ENCODE peak calls at places on chromosomes 5 and 9, in eight cellular contexts. One of them, this sample, is unnamed.

GRCh38 chr9:88017086-88017485 is 42.8 kb upstream of the CDK20 start:
- DNase-seq in NCI-H446 treated with DMSO at 0.1 percent for 48 hours: no peak
- DNase-seq in caudate nucleus: no peak
- DNase-seq in kidney glomerular epithelial cell: no peak
- DNase-seq in stimulated activated CD4-positive, alpha-beta T cell treated with anti-CD3 and anti-CD28 coated beads, Interleukin-2, amount 100 ng/mL, for 48 hours: no peak
- DNase-seq in aorta: no peak
- DNase-seq in esophagus squamous epithelium: no peak
- DNase-seq in stimulated activated CD8-positive, alpha-beta memory T cell treated with anti-CD3 and anti-CD28 coated beads, Interleukin-4, amount 100 ng/mL, for 1 hour: no peak
- DNase-seq in this sample: no peak

GRCh38 chr5:96127538-96127937 is 165.9 kb upstream of the ELL2 start:
- DNase-seq in NCI-H446 treated with DMSO at 0.1 percent for 48 hours: no peak
- DNase-seq in caudate nucleus: no peak
- DNase-seq in kidney glomerular epithelial cell: no peak
- DNase-seq in stimulated activated CD4-positive, alpha-beta T cell treated with anti-CD3 and anti-CD28 coated beads, Interleukin-2, amount 100 ng/mL, for 48 hours: no peak
- DNase-seq in aorta: no peak
- DNase-seq in esophagus squamous epithelium: no peak
- DNase-seq in stimulated activated CD8-positive, alpha-beta memory T cell treated with anti-CD3 and anti-CD28 coated beads, Interleukin-4, amount 100 ng/mL, for 1 hour: no peak
- DNase-seq in this sample: no peak

GRCh38 chr9:134962998-134963364 is 45.3 kb upstream of the FCN1 start:
- DNase-seq in NCI-H446 treated with DMSO at 0.1 percent for 48 hours: no peak
- DNase-seq in caudate nucleus: no peak
- DNase-seq in kidney glomerular epithelial cell: no peak
- DNase-seq in stimulated activated CD4-positive, alpha-beta T cell treated with anti-CD3 and anti-CD28 coated beads, Interleukin-2, amount 100 ng/mL, for 48 hours: no peak
- DNase-seq in aorta: peak
- DNase-seq in esophagus squamous epithelium: no peak
- DNase-seq in stimulated activated CD8-positive, alpha-beta memory T cell treated with anti-CD3 and anti-CD28 coated beads, Interleukin-4, amount 100 ng/mL, for 1 hour: no peak
- DNase-seq in this sample: peak

GRCh38 chr9:126625329-126626116 is 11.8 kb downstream of the LMX1B start:
- DNase-seq in NCI-H446 treated with DMSO at 0.1 percent for 48 hours: no peak
- DNase-seq in caudate nucleus: no peak
- DNase-seq in kidney glomerular epithelial cell: no peak
- DNase-seq in stimulated activated CD4-positive, alpha-beta T cell treated with anti-CD3 and anti-CD28 coated beads, Interleukin-2, amount 100 ng/mL, for 48 hours: no peak
- DNase-seq in aorta: no peak
- DNase-seq in esophagus squamous epithelium: no peak
- DNase-seq in stimulated activated CD8-positive, alpha-beta memory T cell treated with anti-CD3 and anti-CD28 coated beads, Interleukin-4, amount 100 ng/mL, for 1 hour: no peak
- DNase-seq in this sample: no peak

GRCh38 chr5:127072861-127073846 is at the start of gene C5orf63:
- DNase-seq in NCI-H446 treated with DMSO at 0.1 percent for 48 hours: peak
- DNase-seq in caudate nucleus: no peak
- DNase-seq in kidney glomerular epithelial cell: peak
- DNase-seq in stimulated activated CD4-positive, alpha-beta T cell treated with anti-CD3 and anti-CD28 coated beads, Interleukin-2, amount 100 ng/mL, for 48 hours: peak
- DNase-seq in aorta: peak
- DNase-seq in esophagus squamous epithelium: no peak
- DNase-seq in stimulated activated CD8-positive, alpha-beta memory T cell treated with anti-CD3 and anti-CD28 coated beads, Interleukin-4, amount 100 ng/mL, for 1 hour: peak
- DNase-seq in this sample: peak

GRCh38 chr9:21611896-21612295 is 129.8 kb upstream of the IFNE start:
- DNase-seq in NCI-H446 treated with DMSO at 0.1 percent for 48 hours: no peak
- DNase-seq in caudate nucleus: no peak
- DNase-seq in kidney glomerular epithelial cell: no peak
- DNase-seq in stimulated activated CD4-positive, alpha-beta T cell treated with anti-CD3 and anti-CD28 coated beads, Interleukin-2, amount 100 ng/mL, for 48 hours: no peak
- DNase-seq in aorta: no peak
- DNase-seq in esophagus squamous epithelium: no peak
- DNase-seq in stimulated activated CD8-positive, alpha-beta memory T cell treated with anti-CD3 and anti-CD28 coated beads, Interleukin-4, amount 100 ng/mL, for 1 hour: no peak
- DNase-seq in this sample: no peak

GRCh38 chr5:180287868-180288267 is 4.0 kb downstream of the MAPK9 start:
- DNase-seq in NCI-H446 treated with DMSO at 0.1 percent for 48 hours: no peak
- DNase-seq in caudate nucleus: no peak
- DNase-seq in kidney glomerular epithelial cell: no peak
- DNase-seq in stimulated activated CD4-positive, alpha-beta T cell treated with anti-CD3 and anti-CD28 coated beads, Interleukin-2, amount 100 ng/mL, for 48 hours: no peak
- DNase-seq in aorta: no peak
- DNase-seq in esophagus squamous epithelium: no peak
- DNase-seq in stimulated activated CD8-positive, alpha-beta memory T cell treated with anti-CD3 and anti-CD28 coated beads, Interleukin-4, amount 100 ng/mL, for 1 hour: no peak
- DNase-seq in this sample: no peak

GRCh38 chr5:110346893-110347358 is 379.5 kb downstream of the TMEM232 start:
- DNase-seq in NCI-H446 treated with DMSO at 0.1 percent for 48 hours: no peak
- DNase-seq in caudate nucleus: no peak
- DNase-seq in kidney glomerular epithelial cell: no peak
- DNase-seq in stimulated activated CD4-positive, alpha-beta T cell treated with anti-CD3 and anti-CD28 coated beads, Interleukin-2, amount 100 ng/mL, for 48 hours: no peak
- DNase-seq in aorta: no peak
- DNase-seq in esophagus squamous epithelium: no peak
- DNase-seq in stimulated activated CD8-positive, alpha-beta memory T cell treated with anti-CD3 and anti-CD28 coated beads, Interleukin-4, amount 100 ng/mL, for 1 hour: no peak
- DNase-seq in this sample: peak

GRCh38 chr9:134502261-134503211 is 139.1 kb upstream of the COL5A1 start:
- DNase-seq in NCI-H446 treated with DMSO at 0.1 percent for 48 hours: peak
- DNase-seq in caudate nucleus: no peak
- DNase-seq in kidney glomerular epithelial cell: peak
- DNase-seq in stimulated activated CD4-positive, alpha-beta T cell treated with anti-CD3 and anti-CD28 coated beads, Interleukin-2, amount 100 ng/mL, for 48 hours: no peak
- DNase-seq in aorta: peak
- DNase-seq in esophagus squamous epithelium: no peak
- DNase-seq in stimulated activated CD8-positive, alpha-beta memory T cell treated with anti-CD3 and anti-CD28 coated beads, Interleukin-4, amount 100 ng/mL, for 1 hour: no peak
- DNase-seq in this sample: peak

GRCh38 chr5:111278824-111279504 is 54.8 kb downstream of the CAMK4 start:
- DNase-seq in NCI-H446 treated with DMSO at 0.1 percent for 48 hours: no peak
- DNase-seq in caudate nucleus: no peak
- DNase-seq in kidney glomerular epithelial cell: peak
- DNase-seq in stimulated activated CD4-positive, alpha-beta T cell treated with anti-CD3 and anti-CD28 coated beads, Interleukin-2, amount 100 ng/mL, for 48 hours: peak
- DNase-seq in aorta: peak
- DNase-seq in esophagus squamous epithelium: no peak
- DNase-seq in stimulated activated CD8-positive, alpha-beta memory T cell treated with anti-CD3 and anti-CD28 coated beads, Interleukin-4, amount 100 ng/mL, for 1 hour: peak
- DNase-seq in this sample: peak

GRCh38 chr5:132134384-132134783 is 60.8 kb downstream of the CSF2 start:
- DNase-seq in NCI-H446 treated with DMSO at 0.1 percent for 48 hours: no peak
- DNase-seq in caudate nucleus: no peak
- DNase-seq in kidney glomerular epithelial cell: no peak
- DNase-seq in stimulated activated CD4-positive, alpha-beta T cell treated with anti-CD3 and anti-CD28 coated beads, Interleukin-2, amount 100 ng/mL, for 48 hours: no peak
- DNase-seq in aorta: no peak
- DNase-seq in esophagus squamous epithelium: no peak
- DNase-seq in stimulated activated CD8-positive, alpha-beta memory T cell treated with anti-CD3 and anti-CD28 coated beads, Interleukin-4, amount 100 ng/mL, for 1 hour: no peak
- DNase-seq in this sample: no peak

GRCh38 chr9:123834907-123835562 is 94.9 kb downstream of the DENND1A start:
- DNase-seq in NCI-H446 treated with DMSO at 0.1 percent for 48 hours: no peak
- DNase-seq in caudate nucleus: no peak
- DNase-seq in kidney glomerular epithelial cell: peak
- DNase-seq in stimulated activated CD4-positive, alpha-beta T cell treated with anti-CD3 and anti-CD28 coated beads, Interleukin-2, amount 100 ng/mL, for 48 hours: no peak
- DNase-seq in aorta: no peak
- DNase-seq in esophagus squamous epithelium: no peak
- DNase-seq in stimulated activated CD8-positive, alpha-beta memory T cell treated with anti-CD3 and anti-CD28 coated beads, Interleukin-4, amount 100 ng/mL, for 1 hour: no peak
- DNase-seq in this sample: no peak

GRCh38 chr9:72383978-72384709 is 19.1 kb upstream of the ZFAND5 start:
- DNase-seq in NCI-H446 treated with DMSO at 0.1 percent for 48 hours: no peak
- DNase-seq in caudate nucleus: no peak
- DNase-seq in kidney glomerular epithelial cell: peak
- DNase-seq in stimulated activated CD4-positive, alpha-beta T cell treated with anti-CD3 and anti-CD28 coated beads, Interleukin-2, amount 100 ng/mL, for 48 hours: no peak
- DNase-seq in aorta: no peak
- DNase-seq in esophagus squamous epithelium: no peak
- DNase-seq in stimulated activated CD8-positive, alpha-beta memory T cell treated with anti-CD3 and anti-CD28 coated beads, Interleukin-4, amount 100 ng/mL, for 1 hour: no peak
- DNase-seq in this sample: no peak

GRCh38 chr5:145245354-145245753 is 589.8 kb downstream of the PRELID2 start:
- DNase-seq in NCI-H446 treated with DMSO at 0.1 percent for 48 hours: no peak
- DNase-seq in caudate nucleus: no peak
- DNase-seq in kidney glomerular epithelial cell: no peak
- DNase-seq in stimulated activated CD4-positive, alpha-beta T cell treated with anti-CD3 and anti-CD28 coated beads, Interleukin-2, amount 100 ng/mL, for 48 hours: no peak
- DNase-seq in aorta: no peak
- DNase-seq in esophagus squamous epithelium: no peak
- DNase-seq in stimulated activated CD8-positive, alpha-beta memory T cell treated with anti-CD3 and anti-CD28 coated beads, Interleukin-4, amount 100 ng/mL, for 1 hour: no peak
- DNase-seq in this sample: no peak

GRCh38 chr9:70610287-70610644 is 195.8 kb upstream of the KLF9 start:
- DNase-seq in NCI-H446 treated with DMSO at 0.1 percent for 48 hours: no peak
- DNase-seq in caudate nucleus: no peak
- DNase-seq in kidney glomerular epithelial cell: no peak
- DNase-seq in stimulated activated CD4-positive, alpha-beta T cell treated with anti-CD3 and anti-CD28 coated beads, Interleukin-2, amount 100 ng/mL, for 48 hours: no peak
- DNase-seq in aorta: no peak
- DNase-seq in esophagus squamous epithelium: no peak
- DNase-seq in stimulated activated CD8-positive, alpha-beta memory T cell treated with anti-CD3 and anti-CD28 coated beads, Interleukin-4, amount 100 ng/mL, for 1 hour: no peak
- DNase-seq in this sample: no peak

GRCh38 chr5:84724683-84725082 is 340.0 kb upstream of the EDIL3 start:
- DNase-seq in NCI-H446 treated with DMSO at 0.1 percent for 48 hours: no peak
- DNase-seq in caudate nucleus: no peak
- DNase-seq in kidney glomerular epithelial cell: peak
- DNase-seq in stimulated activated CD4-positive, alpha-beta T cell treated with anti-CD3 and anti-CD28 coated beads, Interleukin-2, amount 100 ng/mL, for 48 hours: no peak
- DNase-seq in aorta: no peak
- DNase-seq in esophagus squamous epithelium: no peak
- DNase-seq in stimulated activated CD8-positive, alpha-beta memory T cell treated with anti-CD3 and anti-CD28 coated beads, Interleukin-4, amount 100 ng/mL, for 1 hour: no peak
- DNase-seq in this sample: no peak

GRCh38 chr5:68057186-68057585 is 158.4 kb upstream of the PIK3R1 start:
- DNase-seq in NCI-H446 treated with DMSO at 0.1 percent for 48 hours: no peak
- DNase-seq in caudate nucleus: no peak
- DNase-seq in kidney glomerular epithelial cell: no peak
- DNase-seq in stimulated activated CD4-positive, alpha-beta T cell treated with anti-CD3 and anti-CD28 coated beads, Interleukin-2, amount 100 ng/mL, for 48 hours: no peak
- DNase-seq in aorta: no peak
- DNase-seq in esophagus squamous epithelium: no peak
- DNase-seq in stimulated activated CD8-positive, alpha-beta memory T cell treated with anti-CD3 and anti-CD28 coated beads, Interleukin-4, amount 100 ng/mL, for 1 hour: no peak
- DNase-seq in this sample: no peak

GRCh38 chr5:88659529-88660325 is 223.3 kb downstream of the MEF2C start:
- DNase-seq in NCI-H446 treated with DMSO at 0.1 percent for 48 hours: no peak
- DNase-seq in caudate nucleus: peak
- DNase-seq in kidney glomerular epithelial cell: no peak
- DNase-seq in stimulated activated CD4-positive, alpha-beta T cell treated with anti-CD3 and anti-CD28 coated beads, Interleukin-2, amount 100 ng/mL, for 48 hours: no peak
- DNase-seq in aorta: no peak
- DNase-seq in esophagus squamous epithelium: no peak
- DNase-seq in stimulated activated CD8-positive, alpha-beta memory T cell treated with anti-CD3 and anti-CD28 coated beads, Interleukin-4, amount 100 ng/mL, for 1 hour: no peak
- DNase-seq in this sample: no peak

GRCh38 chr5:142011572-142012185 is 1.1 kb downstream of the GNPDA1 start:
- DNase-seq in NCI-H446 treated with DMSO at 0.1 percent for 48 hours: no peak
- DNase-seq in caudate nucleus: no peak
- DNase-seq in kidney glomerular epithelial cell: no peak
- DNase-seq in stimulated activated CD4-positive, alpha-beta T cell treated with anti-CD3 and anti-CD28 coated beads, Interleukin-2, amount 100 ng/mL, for 48 hours: no peak
- DNase-seq in aorta: no peak
- DNase-seq in esophagus squamous epithelium: no peak
- DNase-seq in stimulated activated CD8-positive, alpha-beta memory T cell treated with anti-CD3 and anti-CD28 coated beads, Interleukin-4, amount 100 ng/mL, for 1 hour: no peak
- DNase-seq in this sample: no peak

GRCh38 chr5:76337949-76338589 is 65.0 kb upstream of the IQGAP2 start:
- DNase-seq in NCI-H446 treated with DMSO at 0.1 percent for 48 hours: no peak
- DNase-seq in caudate nucleus: no peak
- DNase-seq in kidney glomerular epithelial cell: peak
- DNase-seq in stimulated activated CD4-positive, alpha-beta T cell treated with anti-CD3 and anti-CD28 coated beads, Interleukin-2, amount 100 ng/mL, for 48 hours: peak
- DNase-seq in aorta: no peak
- DNase-seq in esophagus squamous epithelium: no peak
- DNase-seq in stimulated activated CD8-positive, alpha-beta memory T cell treated with anti-CD3 and anti-CD28 coated beads, Interleukin-4, amount 100 ng/mL, for 1 hour: no peak
- DNase-seq in this sample: no peak

GRCh38 chr9:33103381-33104110 is 27.1 kb upstream of the SMU1 start:
- DNase-seq in NCI-H446 treated with DMSO at 0.1 percent for 48 hours: no peak
- DNase-seq in caudate nucleus: no peak
- DNase-seq in kidney glomerular epithelial cell: no peak
- DNase-seq in stimulated activated CD4-positive, alpha-beta T cell treated with anti-CD3 and anti-CD28 coated beads, Interleukin-2, amount 100 ng/mL, for 48 hours: no peak
- DNase-seq in aorta: no peak
- DNase-seq in esophagus squamous epithelium: no peak
- DNase-seq in stimulated activated CD8-positive, alpha-beta memory T cell treated with anti-CD3 and anti-CD28 coated beads, Interleukin-4, amount 100 ng/mL, for 1 hour: no peak
- DNase-seq in this sample: no peak

GRCh38 chr9:693460-694390 is 147.8 kb upstream of the DMRT1 start:
- DNase-seq in NCI-H446 treated with DMSO at 0.1 percent for 48 hours: no peak
- DNase-seq in caudate nucleus: no peak
- DNase-seq in kidney glomerular epithelial cell: peak
- DNase-seq in stimulated activated CD4-positive, alpha-beta T cell treated with anti-CD3 and anti-CD28 coated beads, Interleukin-2, amount 100 ng/mL, for 48 hours: no peak
- DNase-seq in aorta: peak
- DNase-seq in esophagus squamous epithelium: no peak
- DNase-seq in stimulated activated CD8-positive, alpha-beta memory T cell treated with anti-CD3 and anti-CD28 coated beads, Interleukin-4, amount 100 ng/mL, for 1 hour: no peak
- DNase-seq in this sample: no peak

GRCh38 chr9:134950811-134951210 is 33.1 kb upstream of the FCN1 start:
- DNase-seq in NCI-H446 treated with DMSO at 0.1 percent for 48 hours: no peak
- DNase-seq in caudate nucleus: no peak
- DNase-seq in kidney glomerular epithelial cell: no peak
- DNase-seq in stimulated activated CD4-positive, alpha-beta T cell treated with anti-CD3 and anti-CD28 coated beads, Interleukin-2, amount 100 ng/mL, for 48 hours: no peak
- DNase-seq in aorta: peak
- DNase-seq in esophagus squamous epithelium: no peak
- DNase-seq in stimulated activated CD8-positive, alpha-beta memory T cell treated with anti-CD3 and anti-CD28 coated beads, Interleukin-4, amount 100 ng/mL, for 1 hour: no peak
- DNase-seq in this sample: no peak

GRCh38 chr5:137617806-137618205 is 118.1 kb downstream of the KLHL3 start:
- DNase-seq in NCI-H446 treated with DMSO at 0.1 percent for 48 hours: no peak
- DNase-seq in caudate nucleus: no peak
- DNase-seq in kidney glomerular epithelial cell: no peak
- DNase-seq in stimulated activated CD4-positive, alpha-beta T cell treated with anti-CD3 and anti-CD28 coated beads, Interleukin-2, amount 100 ng/mL, for 48 hours: no peak
- DNase-seq in aorta: no peak
- DNase-seq in esophagus squamous epithelium: no peak
- DNase-seq in stimulated activated CD8-positive, alpha-beta memory T cell treated with anti-CD3 and anti-CD28 coated beads, Interleukin-4, amount 100 ng/mL, for 1 hour: no peak
- DNase-seq in this sample: no peak

GRCh38 chr9:19310246-19310645 is 69.8 kb downstream of the RPS6 start:
- DNase-seq in NCI-H446 treated with DMSO at 0.1 percent for 48 hours: no peak
- DNase-seq in caudate nucleus: no peak
- DNase-seq in kidney glomerular epithelial cell: no peak
- DNase-seq in stimulated activated CD4-positive, alpha-beta T cell treated with anti-CD3 and anti-CD28 coated beads, Interleukin-2, amount 100 ng/mL, for 48 hours: no peak
- DNase-seq in aorta: no peak
- DNase-seq in esophagus squamous epithelium: no peak
- DNase-seq in stimulated activated CD8-positive, alpha-beta memory T cell treated with anti-CD3 and anti-CD28 coated beads, Interleukin-4, amount 100 ng/mL, for 1 hour: no peak
- DNase-seq in this sample: no peak

GRCh38 chr5:30845194-30845593 is 348.3 kb upstream of the CDH6 start:
- DNase-seq in NCI-H446 treated with DMSO at 0.1 percent for 48 hours: no peak
- DNase-seq in caudate nucleus: no peak
- DNase-seq in kidney glomerular epithelial cell: no peak
- DNase-seq in stimulated activated CD4-positive, alpha-beta T cell treated with anti-CD3 and anti-CD28 coated beads, Interleukin-2, amount 100 ng/mL, for 48 hours: no peak
- DNase-seq in aorta: no peak
- DNase-seq in esophagus squamous epithelium: no peak
- DNase-seq in stimulated activated CD8-positive, alpha-beta memory T cell treated with anti-CD3 and anti-CD28 coated beads, Interleukin-4, amount 100 ng/mL, for 1 hour: no peak
- DNase-seq in this sample: no peak

GRCh38 chr9:70954607-70955143 is 166.7 kb downstream of the TRPM3 start:
- DNase-seq in NCI-H446 treated with DMSO at 0.1 percent for 48 hours: no peak
- DNase-seq in caudate nucleus: no peak
- DNase-seq in kidney glomerular epithelial cell: no peak
- DNase-seq in stimulated activated CD4-positive, alpha-beta T cell treated with anti-CD3 and anti-CD28 coated beads, Interleukin-2, amount 100 ng/mL, for 48 hours: no peak
- DNase-seq in aorta: no peak
- DNase-seq in esophagus squamous epithelium: no peak
- DNase-seq in stimulated activated CD8-positive, alpha-beta memory T cell treated with anti-CD3 and anti-CD28 coated beads, Interleukin-4, amount 100 ng/mL, for 1 hour: no peak
- DNase-seq in this sample: no peak

GRCh38 chr9:82091610-82092009 is 103.0 kb downstream of the SPATA31D1 start:
- DNase-seq in NCI-H446 treated with DMSO at 0.1 percent for 48 hours: no peak
- DNase-seq in caudate nucleus: no peak
- DNase-seq in kidney glomerular epithelial cell: no peak
- DNase-seq in stimulated activated CD4-positive, alpha-beta T cell treated with anti-CD3 and anti-CD28 coated beads, Interleukin-2, amount 100 ng/mL, for 48 hours: no peak
- DNase-seq in aorta: no peak
- DNase-seq in esophagus squamous epithelium: no peak
- DNase-seq in stimulated activated CD8-positive, alpha-beta memory T cell treated with anti-CD3 and anti-CD28 coated beads, Interleukin-4, amount 100 ng/mL, for 1 hour: no peak
- DNase-seq in this sample: no peak

GRCh38 chr5:88833371-88834107 is 49.4 kb downstream of the MEF2C start:
- DNase-seq in NCI-H446 treated with DMSO at 0.1 percent for 48 hours: no peak
- DNase-seq in caudate nucleus: no peak
- DNase-seq in kidney glomerular epithelial cell: no peak
- DNase-seq in stimulated activated CD4-positive, alpha-beta T cell treated with anti-CD3 and anti-CD28 coated beads, Interleukin-2, amount 100 ng/mL, for 48 hours: peak
- DNase-seq in aorta: peak
- DNase-seq in esophagus squamous epithelium: no peak
- DNase-seq in stimulated activated CD8-positive, alpha-beta memory T cell treated with anti-CD3 and anti-CD28 coated beads, Interleukin-4, amount 100 ng/mL, for 1 hour: no peak
- DNase-seq in this sample: no peak

GRCh38 chr9:14813336-14814020 is 90.9 kb upstream of the CER1 start:
- DNase-seq in NCI-H446 treated with DMSO at 0.1 percent for 48 hours: no peak
- DNase-seq in caudate nucleus: no peak
- DNase-seq in kidney glomerular epithelial cell: no peak
- DNase-seq in stimulated activated CD4-positive, alpha-beta T cell treated with anti-CD3 and anti-CD28 coated beads, Interleukin-2, amount 100 ng/mL, for 48 hours: no peak
- DNase-seq in aorta: no peak
- DNase-seq in esophagus squamous epithelium: no peak
- DNase-seq in stimulated activated CD8-positive, alpha-beta memory T cell treated with anti-CD3 and anti-CD28 coated beads, Interleukin-4, amount 100 ng/mL, for 1 hour: no peak
- DNase-seq in this sample: no peak

GRCh38 chr9:97958812-97959511 is 21.0 kb upstream of the HEMGN start:
- DNase-seq in NCI-H446 treated with DMSO at 0.1 percent for 48 hours: no peak
- DNase-seq in caudate nucleus: no peak
- DNase-seq in kidney glomerular epithelial cell: no peak
- DNase-seq in stimulated activated CD4-positive, alpha-beta T cell treated with anti-CD3 and anti-CD28 coated beads, Interleukin-2, amount 100 ng/mL, for 48 hours: no peak
- DNase-seq in aorta: no peak
- DNase-seq in esophagus squamous epithelium: no peak
- DNase-seq in stimulated activated CD8-positive, alpha-beta memory T cell treated with anti-CD3 and anti-CD28 coated beads, Interleukin-4, amount 100 ng/mL, for 1 hour: no peak
- DNase-seq in this sample: no peak

GRCh38 chr5:143920772-143921171 is 108.8 kb downstream of the HMHB1 start:
- DNase-seq in NCI-H446 treated with DMSO at 0.1 percent for 48 hours: no peak
- DNase-seq in caudate nucleus: no peak
- DNase-seq in kidney glomerular epithelial cell: no peak
- DNase-seq in stimulated activated CD4-positive, alpha-beta T cell treated with anti-CD3 and anti-CD28 coated beads, Interleukin-2, amount 100 ng/mL, for 48 hours: no peak
- DNase-seq in aorta: no peak
- DNase-seq in esophagus squamous epithelium: no peak
- DNase-seq in stimulated activated CD8-positive, alpha-beta memory T cell treated with anti-CD3 and anti-CD28 coated beads, Interleukin-4, amount 100 ng/mL, for 1 hour: no peak
- DNase-seq in this sample: no peak

GRCh38 chr5:158246661-158247060 is 387.7 kb upstream of the CLINT1 start:
- DNase-seq in NCI-H446 treated with DMSO at 0.1 percent for 48 hours: peak
- DNase-seq in caudate nucleus: no peak
- DNase-seq in kidney glomerular epithelial cell: no peak
- DNase-seq in stimulated activated CD4-positive, alpha-beta T cell treated with anti-CD3 and anti-CD28 coated beads, Interleukin-2, amount 100 ng/mL, for 48 hours: no peak
- DNase-seq in aorta: no peak
- DNase-seq in esophagus squamous epithelium: no peak
- DNase-seq in stimulated activated CD8-positive, alpha-beta memory T cell treated with anti-CD3 and anti-CD28 coated beads, Interleukin-4, amount 100 ng/mL, for 1 hour: no peak
- DNase-seq in this sample: no peak

GRCh38 chr5:177366528-177367322 is 9.0 kb downstream of the RGS14 start:
- DNase-seq in NCI-H446 treated with DMSO at 0.1 percent for 48 hours: no peak
- DNase-seq in caudate nucleus: peak
- DNase-seq in kidney glomerular epithelial cell: peak
- DNase-seq in stimulated activated CD4-positive, alpha-beta T cell treated with anti-CD3 and anti-CD28 coated beads, Interleukin-2, amount 100 ng/mL, for 48 hours: no peak
- DNase-seq in aorta: peak
- DNase-seq in esophagus squamous epithelium: no peak
- DNase-seq in stimulated activated CD8-positive, alpha-beta memory T cell treated with anti-CD3 and anti-CD28 coated beads, Interleukin-4, amount 100 ng/mL, for 1 hour: no peak
- DNase-seq in this sample: peak

This sample was measured in right lobe of liver.